ENCODE peak calls at places on chromosomes 7 and 10, in nine cellular contexts. O is brain microvascular endothelial cell; H is neural progenitor cell; Z is lower lobe of right lung; N is neuronal stem cell; D is HepG2; J is DND-41; B is cardiac fibroblast; S is CD8-positive, alpha-beta memory T cell. R is an unnamed sample.

GRCh38 chr10:62422068-62422590 is 48.0 kb downstream of the ZNF365 start:
- DNase-seq in O (peak; percentile 62), H (no peak), Z (no peak), N (no peak), D (no peak), J (no peak), B (peak; percentile 37), S (no peak), R (peak; percentile 58)

GRCh38 chr7:18013936-18014335 is 13.7 kb downstream of the PRPS1L1 start:
- DNase-seq in O (peak; percentile 75), H (no peak), Z (no peak), N (no peak), D (no peak), J (no peak), B (peak; percentile 67), S (no peak), R (peak; percentile 35)

GRCh38 chr10:28959850-28960501 is 282.7 kb downstream of the BAMBI start:
- DNase-seq in O (no peak), H (no peak), Z (no peak), N (no peak), D (no peak), J (no peak), B (no peak), S (no peak), R (no peak)

GRCh38 chr7:94710256-94710655 is 54.3 kb upstream of the SGCE start:
- DNase-seq in O (peak; percentile 4), H (no peak), Z (no peak), N (no peak), D (no peak), J (no peak), B (no peak), S (no peak), R (no peak)

GRCh38 chr10:52318822-52319464 is 4.9 kb downstream of the DKK1 start:
- DNase-seq in O (peak; percentile 82), H (no peak), Z (no peak), N (no peak), D (peak; percentile 69), J (no peak), B (peak; percentile 93), S (no peak), R (peak; percentile 90)

GRCh38 chr10:119502214-119502613 is 40.3 kb downstream of the RGS10 start:
- DNase-seq in O (no peak), H (no peak), Z (no peak), N (no peak), D (no peak), J (peak; percentile 98), B (no peak), S (peak; percentile 96), R (no peak)

GRCh38 chr7:102967798-102968197 is 55.0 kb downstream of the LRRC17 start:
- DNase-seq in O (peak; percentile 39), H (no peak), Z (no peak), N (no peak), D (no peak), J (no peak), B (peak; percentile 54), S (no peak), R (no peak)

GRCh38 chr7:1669486-1669951 is 558 bp upstream of the ELFN1 start:
- DNase-seq in O (no peak), H (no peak), Z (no peak), N (peak; percentile 53), D (no peak), J (no peak), B (no peak), S (no peak), R (no peak)

GRCh38 chr10:5537684-5538083 is 12.9 kb downstream of the CALML3 start:
- DNase-seq in O (no peak), H (no peak), Z (no peak), N (no peak), D (no peak), J (no peak), B (no peak), S (no peak), R (no peak)

GRCh38 chr7:141276031-141276430 is 202.2 kb downstream of the TMEM178B start:
- DNase-seq in O (no peak), H (no peak), Z (no peak), N (no peak), D (no peak), J (no peak), B (no peak), S (no peak), R (no peak)

GRCh38 chr7:135745702-135746312 is 2.8 kb downstream of the FAM180A start:
- DNase-seq in O (peak; percentile 96), H (no peak), Z (no peak), N (no peak), D (no peak), J (no peak), B (peak; percentile 96), S (no peak), R (peak; percentile 83)

GRCh38 chr7:39592586-39592985 is 26.4 kb downstream of the YAE1 start:
- DNase-seq in O (no peak), H (no peak), Z (no peak), N (no peak), D (no peak), J (no peak), B (peak; percentile 70), S (no peak), R (no peak)

GRCh38 chr7:77456711-77457110 is 40.6 kb upstream of the GSAP start:
- DNase-seq in O (no peak), H (no peak), Z (no peak), N (no peak), D (no peak), J (no peak), B (peak; percentile 42), S (no peak), R (no peak)

GRCh38 chr7:77460057-77460486 is 43.9 kb upstream of the GSAP start:
- DNase-seq in O (no peak), H (no peak), Z (no peak), N (no peak), D (peak; percentile 80), J (no peak), B (no peak), S (no peak), R (no peak)

GRCh38 chr7:77458786-77459185 is 42.6 kb upstream of the GSAP start:
- DNase-seq in O (no peak), H (no peak), Z (no peak), N (no peak), D (no peak), J (no peak), B (no peak), S (no peak), R (no peak)

GRCh38 chr7:77459311-77459726 is 43.2 kb upstream of the GSAP start:
- DNase-seq in O (no peak), H (no peak), Z (no peak), N (no peak), D (peak; percentile 88), J (no peak), B (no peak), S (no peak), R (no peak)

GRCh38 chr7:77457779-77458178 is 41.6 kb upstream of the GSAP start:
- DNase-seq in O (no peak), H (no peak), Z (no peak), N (no peak), D (peak; percentile 81), J (no peak), B (no peak), S (no peak), R (no peak)
- H3K4me3 ChIP-seq in O (no peak overlapping the region), H (no peak overlapping the region), Z (no peak overlapping the region), N (no peak overlapping the region), D (no peak overlapping the region), J (no peak overlapping the region), B (no peak overlapping the region), S (no peak overlapping the region), R (no peak overlapping the region)

GRCh38 chr7:29806131-29806792 is at the start of gene WIPF3:
- DNase-seq in O (no peak), H (peak; percentile 88), Z (peak; percentile 48), N (peak; percentile 55), D (no peak), J (no peak), B (peak; percentile 4), S (no peak), R (no peak)
- H3K4me3 ChIP-seq in O (peak within 1 kb of the TSS; percentile 17), H (peak within 1 kb of the TSS; percentile 86), Z (peak within 1 kb of the TSS; percentile 47), N (peak within 1 kb of the TSS; percentile 92), D (peak within 1 kb of the TSS; percentile 47), J (no peak within 1 kb of the TSS), B (peak within 1 kb of the TSS; percentile 14), S (no peak within 1 kb of the TSS), R (peak within 1 kb of the TSS; percentile 38)

DNA sequence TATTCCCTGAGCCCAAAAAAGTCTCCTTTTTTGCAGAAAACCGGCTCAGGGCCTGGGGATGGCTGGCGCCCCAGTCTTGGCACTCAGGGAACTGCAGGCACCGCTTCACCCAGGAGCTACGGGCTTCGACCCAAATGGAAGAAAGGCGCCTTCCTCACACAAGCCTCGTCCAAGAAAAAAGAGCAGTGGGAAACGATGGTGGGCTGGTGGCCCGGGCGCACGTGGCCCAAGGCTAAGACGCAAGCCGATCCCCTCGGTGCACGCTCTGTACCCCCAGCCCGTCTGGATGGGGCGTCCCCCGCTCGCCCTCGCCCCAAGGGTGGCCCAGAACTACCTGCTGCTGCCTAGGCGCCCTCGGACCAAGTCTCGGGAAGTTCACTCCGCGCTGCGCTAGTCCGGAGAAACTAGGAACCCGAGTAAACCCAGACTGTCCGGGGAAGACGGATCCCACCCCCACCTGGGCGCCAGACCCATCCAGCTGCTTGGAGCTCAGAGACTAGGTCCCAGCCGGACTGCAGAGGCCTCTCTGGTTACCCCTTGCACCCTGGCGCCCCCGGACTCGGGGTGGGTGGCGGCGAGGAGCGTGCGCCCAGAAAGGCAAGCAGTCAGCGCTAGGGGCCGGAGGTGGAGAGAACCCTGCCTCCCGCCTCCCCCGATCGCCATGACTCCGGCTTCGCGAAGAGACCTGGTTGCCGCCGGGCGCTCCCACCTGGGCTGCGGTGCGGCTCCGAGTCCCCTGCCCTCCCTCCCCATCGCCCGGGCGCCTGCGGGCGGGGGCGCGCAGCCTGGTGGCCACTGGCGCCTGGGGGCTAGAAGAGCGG is 76.4 kb downstream of the CALN1 start:
- DNase-seq in O (no peak), H (peak; percentile 68), Z (no peak), N (no peak), D (no peak), J (no peak), B (no peak), S (no peak), R (no peak)
- H3K4me3 ChIP-seq in O (no peak overlapping the region), H (peak overlapping the region; percentile 87), Z (no peak overlapping the region), N (peak overlapping the region; percentile 86), D (no peak overlapping the region), J (no peak overlapping the region), B (no peak overlapping the region), S (no peak overlapping the region), R (no peak overlapping the region)

GRCh38 chr7:6375346-6376101 is 72.2 kb downstream of the DAGLB start:
- DNase-seq in O (no peak), H (peak; percentile 45), Z (no peak), N (no peak), D (no peak), J (peak; percentile 29), B (peak; percentile 41), S (peak; percentile 55), R (no peak)

GRCh38 chr7:6376820-6377219 is 70.9 kb downstream of the DAGLB start:
- DNase-seq in O (no peak), H (no peak), Z (no peak), N (no peak), D (peak; percentile 90), J (no peak), B (no peak), S (no peak), R (no peak)

GRCh38 chr7:6382797-6383196 is 65.0 kb downstream of the DAGLB start:
- DNase-seq in O (no peak), H (no peak), Z (no peak), N (no peak), D (no peak), J (no peak), B (no peak), S (no peak), R (no peak)

GRCh38 chr7:6380310-6381095 is 67.3 kb downstream of the DAGLB start:
- DNase-seq in O (no peak), H (no peak), Z (no peak), N (no peak), D (no peak), J (no peak), B (no peak), S (no peak), R (no peak)

GRCh38 chr7:6379881-6380280 is 67.9 kb downstream of the DAGLB start:
- DNase-seq in O (no peak), H (no peak), Z (no peak), N (no peak), D (no peak), J (no peak), B (no peak), S (no peak), R (no peak)
- H3K4me3 ChIP-seq in O (no peak overlapping the region), H (no peak overlapping the region), Z (no peak overlapping the region), N (no peak overlapping the region), D (no peak overlapping the region), J (no peak overlapping the region), B (no peak overlapping the region), S (no peak overlapping the region), R (no peak overlapping the region)